ENCODE peak calls at places on chromosomes 12 and 14, in seven cellular contexts. G is tibial nerve, O is NT2/D1, S is Caco-2, H is pancreas, T is adrenal gland, W is heart right ventricle. D is an unnamed sample.
A peak's percentile ranks its signal among the peaks of the same experiment; 100 is the strongest.

GRCh38 chr14:95185452-95186392 is 28.4 kb upstream of the DICER1 start:
- DNase-seq in G (peak; percentile 70), O (no peak), S (no peak), H (peak; percentile 36), T (peak; percentile 69), W (peak; percentile 41), D (no peak)

GRCh38 chr12:1795221-1795784 is 25.1 kb upstream of the LRTM2 start:
- DNase-seq in G (no peak), O (no peak), S (no peak), H (no peak), T (no peak), W (no peak), D (peak; percentile 76)

GRCh38 chr12:53696285-53696654 is 20.4 kb upstream of the ATP5MC2 start:
- DNase-seq in G (peak; percentile 54), O (peak; percentile 88), S (peak; percentile 90), H (peak; percentile 65), T (peak; percentile 50), W (no peak), D (no peak)

GRCh38 chr14:52563120-52563519 is 10.5 kb downstream of the GPR137C start:
- DNase-seq in G (no peak), O (no peak), S (no peak), H (no peak), T (no peak), W (no peak), D (no peak)

GRCh38 chr12:67469666-67470065 is 178.9 kb upstream of the DYRK2 start:
- DNase-seq in G (no peak), O (peak; percentile 44), S (no peak), H (no peak), T (no peak), W (no peak), D (no peak)

GRCh38 chr12:53735556-53735955 is 8.3 kb upstream of the CALCOCO1 start:
- DNase-seq in G (no peak), O (no peak), S (no peak), H (peak; percentile 80), T (no peak), W (peak; percentile 30), D (no peak)

GRCh38 chr12:24695103-24695502 is 253.8 kb downstream of the BCAT1 start:
- DNase-seq in G (no peak), O (no peak), S (no peak), H (no peak), T (no peak), W (no peak), D (no peak)

GRCh38 chr12:63319386-63319785 is 168.4 kb upstream of the AVPR1A start:
- DNase-seq in G (no peak), O (no peak), S (no peak), H (no peak), T (no peak), W (no peak), D (no peak)

GRCh38 chr14:64680013-64680674 is 24.1 kb upstream of the PLEKHG3 start:
- DNase-seq in G (no peak), O (no peak), S (peak; percentile 84), H (no peak), T (no peak), W (no peak), D (peak; percentile 80)

GRCh38 chr14:59098377-59098776 is 90.1 kb upstream of the DAAM1 start:
- DNase-seq in G (no peak), O (no peak), S (peak; percentile 47), H (no peak), T (no peak), W (no peak), D (no peak)
- H3K9me3 ChIP-seq in G (no peaks in the 10 kb centered on the region), O (no peaks in the 10 kb centered on the region), S (no peaks in the 10 kb centered on the region), H (no peaks in the 10 kb centered on the region), T (no peaks in the 10 kb centered on the region), W (no peaks in the 10 kb centered on the region), D (no peaks in the 10 kb centered on the region)

GRCh38 chr14:82441270-82441669 is 907.6 kb upstream of the SEL1L start:
- DNase-seq in G (no peak), O (no peak), S (no peak), H (no peak), T (no peak), W (no peak), D (no peak)
- H3K9me3 ChIP-seq in G (no peaks in the 10 kb centered on the region), O (no peaks in the 10 kb centered on the region), S (no peaks in the 10 kb centered on the region), H (no peaks in the 10 kb centered on the region), T (no peaks in the 10 kb centered on the region), W (no peaks in the 10 kb centered on the region), D (no peaks in the 10 kb centered on the region)

GRCh38 chr14:104375551-104376201 is 203.9 kb upstream of the C14orf180 start:
- DNase-seq in G (no peak), O (no peak), S (no peak), H (no peak), T (no peak), W (no peak), D (peak; percentile 40)
- H3K9me3 ChIP-seq in G (no peaks in the 10 kb centered on the region), O (no peaks in the 10 kb centered on the region), S (no peaks in the 10 kb centered on the region), H (no peaks in the 10 kb centered on the region), T (no peaks in the 10 kb centered on the region), W (no peaks in the 10 kb centered on the region), D (peaks cover 15% of the 10 kb centered on the region)

DNA sequence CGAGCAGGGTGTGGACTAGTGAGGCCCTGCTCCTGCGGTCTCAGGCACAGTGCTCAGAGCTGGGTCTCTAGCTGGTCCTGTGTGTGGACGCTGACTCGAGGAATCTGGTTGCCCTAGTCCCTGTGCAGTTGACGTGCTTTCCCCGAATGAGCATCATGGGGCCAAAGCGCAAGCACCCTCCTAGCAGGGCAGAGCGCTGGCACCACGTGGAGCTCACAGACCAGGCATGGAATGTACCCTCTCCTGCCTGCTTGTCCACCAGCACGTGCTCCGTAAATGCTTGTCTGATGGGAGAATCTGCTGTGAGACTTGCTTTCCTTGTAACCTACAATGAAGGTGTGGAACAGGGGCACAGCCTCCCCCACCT is 124.9 kb downstream of the PIWIL1 start:
- DNase-seq in G (no peak), O (no peak), S (no peak), H (no peak), T (no peak), W (no peak), D (no peak)
- H3K9me3 ChIP-seq in G (no peaks in the 10 kb centered on the region), O (peaks cover 5% of the 10 kb centered on the region), S (no peaks in the 10 kb centered on the region), H (no peaks in the 10 kb centered on the region), T (no peaks in the 10 kb centered on the region), W (no peaks in the 10 kb centered on the region), D (no peaks in the 10 kb centered on the region)

DNA sequence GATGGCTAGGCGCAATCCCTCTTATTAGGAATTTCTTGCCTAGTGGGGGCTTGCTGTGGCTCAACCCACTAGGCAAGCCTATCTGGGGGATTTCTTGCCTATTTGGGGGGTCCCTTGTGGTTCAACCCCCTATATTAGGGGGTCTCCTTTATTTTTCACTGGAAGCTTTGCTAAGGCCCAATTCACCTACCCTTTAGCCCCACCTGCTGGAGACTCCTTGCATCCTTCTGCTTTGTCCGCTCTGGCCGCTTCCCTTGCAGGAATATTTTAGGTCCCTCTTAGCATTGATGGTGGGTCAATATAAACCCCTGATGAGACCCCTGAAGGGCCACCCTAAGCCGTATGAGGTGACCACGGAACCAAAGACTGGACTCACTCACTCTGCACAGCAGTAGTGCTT is 1552.1 kb downstream of the AACS start:
- DNase-seq in G (no peak), O (peak; percentile 23), S (no peak), H (no peak), T (no peak), W (no peak), D (no peak)
- H3K9me3 ChIP-seq in G (no peaks in the 10 kb centered on the region), O (peaks cover 35% of the 10 kb centered on the region), S (no peaks in the 10 kb centered on the region), H (no peaks in the 10 kb centered on the region), T (no peaks in the 10 kb centered on the region), W (no peaks in the 10 kb centered on the region), D (peaks cover 5% of the 10 kb centered on the region)

GRCh38 chr14:105685003-105685402 is 158.6 kb downstream of the TMEM121 start:
- DNase-seq in G (no peak), O (no peak), S (no peak), H (no peak), T (no peak), W (no peak), D (peak; percentile 3)

GRCh38 chr14:105690671-105691070 is 164.3 kb downstream of the TMEM121 start:
- DNase-seq in G (no peak), O (no peak), S (no peak), H (no peak), T (no peak), W (no peak), D (no peak)

GRCh38 chr14:105694961-105695360 is 168.6 kb downstream of the TMEM121 start:
- DNase-seq in G (no peak), O (no peak), S (no peak), H (no peak), T (no peak), W (no peak), D (no peak)

GRCh38 chr14:105689722-105690121 is 163.3 kb downstream of the TMEM121 start:
- DNase-seq in G (no peak), O (no peak), S (no peak), H (no peak), T (no peak), W (no peak), D (no peak)
- H3K9me3 ChIP-seq in G (no peaks in the 10 kb centered on the region), O (no peaks in the 10 kb centered on the region), S (peaks cover 13% of the 10 kb centered on the region), H (no peaks in the 10 kb centered on the region), T (no peaks in the 10 kb centered on the region), W (no peaks in the 10 kb centered on the region), D (peaks cover 1% of the 10 kb centered on the region)

GRCh38 chr12:56864318-56864717 is 69.9 kb downstream of the SDR9C7 start:
- DNase-seq in G (no peak), O (no peak), S (no peak), H (no peak), T (no peak), W (no peak), D (no peak)
- H3K9me3 ChIP-seq in G (peaks cover 2% of the 10 kb centered on the region), O (peaks cover 85% of the 10 kb centered on the region), S (peaks cover 50% of the 10 kb centered on the region), H (no peaks in the 10 kb centered on the region), T (peaks cover 15% of the 10 kb centered on the region), W (peaks cover 2% of the 10 kb centered on the region), D (peaks cover 15% of the 10 kb centered on the region)

DNA sequence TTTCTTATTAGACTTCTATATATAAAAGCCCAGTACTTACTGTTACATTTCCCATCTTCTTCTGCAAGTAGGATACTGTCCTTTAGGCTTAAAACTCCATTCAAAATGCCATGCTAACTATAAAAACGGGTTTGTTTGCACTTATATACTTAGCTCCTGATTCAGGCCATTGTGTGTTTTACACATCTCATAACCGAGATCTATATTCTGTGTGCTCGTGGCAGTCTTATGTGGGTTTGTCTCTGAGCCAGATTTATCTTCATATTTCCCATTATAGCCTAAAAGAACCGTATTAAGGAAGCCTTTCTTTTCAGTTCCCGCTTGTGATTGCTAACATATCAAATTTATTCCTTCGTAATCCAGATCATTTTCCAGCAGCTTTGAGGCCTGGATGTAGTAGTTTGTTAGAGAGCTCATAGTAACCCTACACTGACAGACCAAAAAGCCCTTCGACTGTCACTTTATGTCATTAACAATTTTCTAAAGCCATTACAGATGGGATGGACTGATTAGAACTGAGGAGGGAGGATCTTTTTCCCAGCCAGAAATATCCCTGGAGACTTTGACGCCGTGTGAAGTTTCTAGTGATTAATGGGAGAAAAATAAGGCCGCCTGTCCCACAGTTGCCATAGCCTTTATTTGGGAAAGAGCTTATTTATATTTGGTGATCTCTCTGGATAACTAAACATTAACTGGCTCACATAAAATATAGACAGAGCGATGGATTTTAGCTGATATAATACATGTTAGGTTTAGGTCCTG is 508.5 kb downstream of the FOXG1 start:
- DNase-seq in G (no peak), O (no peak), S (no peak), H (no peak), T (no peak), W (no peak), D (no peak)
- H3K9me3 ChIP-seq in G (no peaks in the 10 kb centered on the region), O (no peaks in the 10 kb centered on the region), S (no peaks in the 10 kb centered on the region), H (no peaks in the 10 kb centered on the region), T (no peaks in the 10 kb centered on the region), W (no peaks in the 10 kb centered on the region), D (no peaks in the 10 kb centered on the region)

D was measured in aorta.